ENCODE peak calls at places on chromosomes 6 and 20, in eight cellular contexts. M is tibial nerve, L is cardiac fibroblast, S is fibroblast of lung, X is PC-9, J is heart left ventricle, D is body of pancreas, O is WERI-Rb-1. F is an unnamed sample.

GRCh38 chr6:26607434-26608230 is 10.9 kb downstream of the ABT1 start:
- DNase-seq in M (peak; percentile 41), L (peak; percentile 74), S (peak; percentile 44), X (peak; percentile 56), J (no peak), D (peak; percentile 55), O (peak; percentile 70), F (no peak)

GRCh38 chr6:64736421-64736950 is 970.5 kb downstream of the EYS start:
- DNase-seq in M (no peak), L (peak; percentile 72), S (no peak), X (no peak), J (no peak), D (no peak), O (no peak), F (no peak)

GRCh38 chr6:37311666-37312473 is 41.9 kb upstream of the RNF8 start:
- DNase-seq in M (no peak), L (peak; percentile 48), S (peak; percentile 70), X (no peak), J (no peak), D (no peak), O (no peak), F (no peak)

GRCh38 chr6:105136433-105137350 is 43.1 kb downstream of the POPDC3 start:
- DNase-seq in M (peak; percentile 21), L (peak; percentile 60), S (peak; percentile 64), X (peak; percentile 37), J (peak; percentile 88), D (peak; percentile 51), O (peak; percentile 55), F (peak; percentile 23)

GRCh38 chr6:11486486-11486885 is 51.1 kb upstream of the TMEM170B start:
- DNase-seq in M (peak; percentile 34), L (no peak), S (no peak), X (no peak), J (no peak), D (no peak), O (no peak), F (no peak)

GRCh38 chr6:142112451-142113061 is 20.2 kb upstream of the GJE1 start:
- DNase-seq in M (peak; percentile 86), L (peak; percentile 86), S (peak; percentile 64), X (peak; percentile 60), J (peak; percentile 55), D (peak; percentile 79), O (peak; percentile 69), F (peak; percentile 71)

GRCh38 chr6:151240036-151240685 is 394 bp downstream of the AKAP12 start:
- DNase-seq in M (peak; percentile 85), L (peak; percentile 82), S (peak; percentile 82), X (peak; percentile 45), J (peak; percentile 83), D (peak; percentile 53), O (peak; percentile 89), F (peak; percentile 92)

GRCh38 chr6:108133594-108134179 is 32.1 kb upstream of the NR2E1 start:
- DNase-seq in M (no peak), L (peak; percentile 73), S (peak; percentile 87), X (peak; percentile 80), J (peak; percentile 70), D (peak; percentile 92), O (peak; percentile 87), F (peak; percentile 87)

GRCh38 chr6:75023634-75024033 is 182.2 kb downstream of the COL12A1 start:
- DNase-seq in M (no peak), L (no peak), S (peak; percentile 32), X (no peak), J (no peak), D (no peak), O (no peak), F (no peak)

GRCh38 chr6:13787146-13787545 is 27.2 kb downstream of the MCUR1 start:
- DNase-seq in M (no peak), L (peak; percentile 72), S (peak; percentile 82), X (no peak), J (no peak), D (no peak), O (no peak), F (no peak)

GRCh38 chr20:61927826-61928541 is 137.7 kb downstream of the TAF4 start:
- DNase-seq in M (no peak), L (no peak), S (no peak), X (no peak), J (peak; percentile 58), D (no peak), O (no peak), F (no peak)

GRCh38 chr6:6058054-6058444 is 51.3 kb upstream of the NRN1 start:
- DNase-seq in M (no peak), L (no peak), S (no peak), X (no peak), J (no peak), D (no peak), O (peak; percentile 50), F (no peak)

GRCh38 chr20:17971571-17972013 is 2.8 kb downstream of the MGME1 start:
- DNase-seq in M (no peak), L (peak; percentile 67), S (peak; percentile 83), X (no peak), J (no peak), D (no peak), O (no peak), F (no peak)

GRCh38 chr6:3393796-3394195 is 63.1 kb downstream of the SLC22A23 start:
- DNase-seq in M (no peak), L (no peak), S (no peak), X (no peak), J (no peak), D (peak; percentile 40), O (no peak), F (no peak)

GRCh38 chr6:7042056-7042653 is 65.6 kb upstream of the RREB1 start:
- DNase-seq in M (no peak), L (peak; percentile 31), S (peak; percentile 36), X (peak; percentile 33), J (peak; percentile 69), D (peak; percentile 23), O (no peak), F (no peak)

GRCh38 chr6:21729431-21729830 is 135.9 kb downstream of the SOX4 start:
- DNase-seq in M (no peak), L (no peak), S (peak; percentile 42), X (no peak), J (no peak), D (no peak), O (no peak), F (no peak)

GRCh38 chr6:130824978-130825694 is 2.1 kb upstream of the SMLR1 start:
- DNase-seq in M (no peak), L (no peak), S (no peak), X (no peak), J (no peak), D (no peak), O (no peak), F (no peak)

GRCh38 chr20:63254536-63255384 is 497 bp upstream of the NKAIN4 start:
- DNase-seq in M (no peak), L (no peak), S (no peak), X (no peak), J (no peak), D (peak; percentile 14), O (peak; percentile 51), F (no peak)
- TF ChIP-seq CTCF in M (no peak), L (no peak), S (no peak), X (no peak), J (no peak), D (no peak), O (peak; percentile 51), F (no peak)

GRCh38 chr6:61585504-61585903 is 700.5 kb downstream of the KHDRBS2 start:
- DNase-seq in M (no peak), L (no peak), S (no peak), X (no peak), J (no peak), D (no peak), O (no peak), F (no peak)
- H3K4me3 ChIP-seq in M (no peak overlapping the region), L (no peak overlapping the region), S (no peak overlapping the region), X (no peak overlapping the region), J (no peak overlapping the region), D (no peak overlapping the region), O (no peak overlapping the region), F (no peak overlapping the region)

GRCh38 chr6:41451039-41451438 is 95.1 kb upstream of the FOXP4 start:
- DNase-seq in M (no peak), L (no peak), S (no peak), X (no peak), J (peak; percentile 53), D (no peak), O (peak; percentile 92), F (no peak)
- TF ChIP-seq CTCF in M (no peak), L (peak; percentile 6), S (no peak), X (no peak), J (peak; percentile 35), D (no peak), O (peak; percentile 90), F (no peak)

GRCh38 chr6:134741193-134741521 is 208.7 kb downstream of the ALDH8A1 start:
- DNase-seq in M (no peak), L (no peak), S (no peak), X (no peak), J (no peak), D (no peak), O (peak; percentile 37), F (no peak)
- H3K4me3 ChIP-seq in M (no peak overlapping the region), L (no peak overlapping the region), S (no peak overlapping the region), X (no peak overlapping the region), J (no peak overlapping the region), D (no peak overlapping the region), O (no peak overlapping the region), F (no peak overlapping the region)

GRCh38 chr6:45297302-45297701 is 30.8 kb upstream of the RUNX2 start:
- DNase-seq in M (no peak), L (no peak), S (no peak), X (no peak), J (no peak), D (no peak), O (no peak), F (no peak)
- TF ChIP-seq CTCF in M (no peak), L (no peak), S (no peak), X (no peak), J (no peak), D (no peak), O (no peak), F (no peak)